ENCODE peak calls at places on chromosomes 16 and 17, in five cellular contexts. One of them, this sample, is unnamed.

GRCh38 chr16:66164581-66164980 is 201.9 kb upstream of the CDH5 start:
- DNase-seq in upper lobe of left lung: no peak
- DNase-seq in stimulated activated naive CD8-positive, alpha-beta T cell treated with anti-CD3 and anti-CD28 coated beads, Interleukin-15, Interleukin-2, amounts not matched to agents 100 U/mL and 50 U/mL, for 24 hours: no peak
- DNase-seq in NCI-H1694: no peak
- DNase-seq in coronary artery: no peak
- DNase-seq in this sample: no peak

GRCh38 chr16:64225696-64226095 is 896.2 kb downstream of the CDH11 start:
- DNase-seq in upper lobe of left lung: no peak
- DNase-seq in stimulated activated naive CD8-positive, alpha-beta T cell treated with anti-CD3 and anti-CD28 coated beads, Interleukin-15, Interleukin-2, amounts not matched to agents 100 U/mL and 50 U/mL, for 24 hours: no peak
- DNase-seq in NCI-H1694: no peak
- DNase-seq in coronary artery: no peak
- DNase-seq in this sample: no peak

GRCh38 chr16:85206472-85207356 is 94.4 kb upstream of the CIBAR2 start:
- DNase-seq in upper lobe of left lung: peak; percentile 89
- DNase-seq in stimulated activated naive CD8-positive, alpha-beta T cell treated with anti-CD3 and anti-CD28 coated beads, Interleukin-15, Interleukin-2, amounts not matched to agents 100 U/mL and 50 U/mL, for 24 hours: no peak
- DNase-seq in NCI-H1694: no peak
- DNase-seq in coronary artery: no peak
- DNase-seq in this sample: no peak

GRCh38 chr16:3092501-3092991 is 6.5 kb downstream of the ZSCAN10 start:
- DNase-seq in upper lobe of left lung: no peak
- DNase-seq in stimulated activated naive CD8-positive, alpha-beta T cell treated with anti-CD3 and anti-CD28 coated beads, Interleukin-15, Interleukin-2, amounts not matched to agents 100 U/mL and 50 U/mL, for 24 hours: no peak
- DNase-seq in NCI-H1694: no peak
- DNase-seq in coronary artery: no peak
- DNase-seq in this sample: no peak

GRCh38 chr17:72381597-72382397 is 261.0 kb downstream of the SOX9 start:
- DNase-seq in upper lobe of left lung: no peak
- DNase-seq in stimulated activated naive CD8-positive, alpha-beta T cell treated with anti-CD3 and anti-CD28 coated beads, Interleukin-15, Interleukin-2, amounts not matched to agents 100 U/mL and 50 U/mL, for 24 hours: no peak
- DNase-seq in NCI-H1694: no peak
- DNase-seq in coronary artery: no peak
- DNase-seq in this sample: no peak

GRCh38 chr17:4693416-4693815 is 10.5 kb downstream of the PELP1 start:
- DNase-seq in upper lobe of left lung: no peak
- DNase-seq in stimulated activated naive CD8-positive, alpha-beta T cell treated with anti-CD3 and anti-CD28 coated beads, Interleukin-15, Interleukin-2, amounts not matched to agents 100 U/mL and 50 U/mL, for 24 hours: no peak
- DNase-seq in NCI-H1694: no peak
- DNase-seq in coronary artery: no peak
- DNase-seq in this sample: no peak

GRCh38 chr16:3456374-3456773 is 12.9 kb downstream of the NAA60 start:
- DNase-seq in upper lobe of left lung: no peak
- DNase-seq in stimulated activated naive CD8-positive, alpha-beta T cell treated with anti-CD3 and anti-CD28 coated beads, Interleukin-15, Interleukin-2, amounts not matched to agents 100 U/mL and 50 U/mL, for 24 hours: no peak
- DNase-seq in NCI-H1694: no peak
- DNase-seq in coronary artery: no peak
- DNase-seq in this sample: no peak

GRCh38 chr17:81335388-81336157 is 40.5 kb upstream of the SLC38A10 start:
- DNase-seq in upper lobe of left lung: peak; percentile 79
- DNase-seq in stimulated activated naive CD8-positive, alpha-beta T cell treated with anti-CD3 and anti-CD28 coated beads, Interleukin-15, Interleukin-2, amounts not matched to agents 100 U/mL and 50 U/mL, for 24 hours: no peak
- DNase-seq in NCI-H1694: no peak
- DNase-seq in coronary artery: no peak
- DNase-seq in this sample: no peak

GRCh38 chr16:86532526-86532815 is 22.1 kb downstream of the FOXF1 start:
- DNase-seq in upper lobe of left lung: no peak
- DNase-seq in stimulated activated naive CD8-positive, alpha-beta T cell treated with anti-CD3 and anti-CD28 coated beads, Interleukin-15, Interleukin-2, amounts not matched to agents 100 U/mL and 50 U/mL, for 24 hours: no peak
- DNase-seq in NCI-H1694: no peak
- DNase-seq in coronary artery: no peak
- DNase-seq in this sample: no peak

GRCh38 chr17:65542595-65542994 is 18.9 kb downstream of the AXIN2 start:
- DNase-seq in upper lobe of left lung: no peak
- DNase-seq in stimulated activated naive CD8-positive, alpha-beta T cell treated with anti-CD3 and anti-CD28 coated beads, Interleukin-15, Interleukin-2, amounts not matched to agents 100 U/mL and 50 U/mL, for 24 hours: no peak
- DNase-seq in NCI-H1694: no peak
- DNase-seq in coronary artery: no peak
- DNase-seq in this sample: no peak

GRCh38 chr17:4740584-4740983 is 856 bp upstream of the CXCL16 start:
- DNase-seq in upper lobe of left lung: peak; percentile 45
- DNase-seq in stimulated activated naive CD8-positive, alpha-beta T cell treated with anti-CD3 and anti-CD28 coated beads, Interleukin-15, Interleukin-2, amounts not matched to agents 100 U/mL and 50 U/mL, for 24 hours: no peak
- DNase-seq in NCI-H1694: no peak
- DNase-seq in coronary artery: no peak
- DNase-seq in this sample: no peak

GRCh38 chr17:79251824-79252223 is 177.2 kb downstream of the ENGASE start:
- DNase-seq in upper lobe of left lung: no peak
- DNase-seq in stimulated activated naive CD8-positive, alpha-beta T cell treated with anti-CD3 and anti-CD28 coated beads, Interleukin-15, Interleukin-2, amounts not matched to agents 100 U/mL and 50 U/mL, for 24 hours: no peak
- DNase-seq in NCI-H1694: no peak
- DNase-seq in coronary artery: no peak
- DNase-seq in this sample: no peak

GRCh38 chr16:81337097-81337496 is 22.3 kb downstream of the GAN start:
- DNase-seq in upper lobe of left lung: no peak
- DNase-seq in stimulated activated naive CD8-positive, alpha-beta T cell treated with anti-CD3 and anti-CD28 coated beads, Interleukin-15, Interleukin-2, amounts not matched to agents 100 U/mL and 50 U/mL, for 24 hours: no peak
- DNase-seq in NCI-H1694: no peak
- DNase-seq in coronary artery: no peak
- DNase-seq in this sample: no peak

GRCh38 chr16:58652741-58653140 is 23.1 kb upstream of the CNOT1 start:
- DNase-seq in upper lobe of left lung: no peak
- DNase-seq in stimulated activated naive CD8-positive, alpha-beta T cell treated with anti-CD3 and anti-CD28 coated beads, Interleukin-15, Interleukin-2, amounts not matched to agents 100 U/mL and 50 U/mL, for 24 hours: no peak
- DNase-seq in NCI-H1694: no peak
- DNase-seq in coronary artery: no peak
- DNase-seq in this sample: no peak

GRCh38 chr17:47192549-47192948 is 3.5 kb upstream of the CDC27 start:
- DNase-seq in upper lobe of left lung: no peak
- DNase-seq in stimulated activated naive CD8-positive, alpha-beta T cell treated with anti-CD3 and anti-CD28 coated beads, Interleukin-15, Interleukin-2, amounts not matched to agents 100 U/mL and 50 U/mL, for 24 hours: no peak
- DNase-seq in NCI-H1694: no peak
- DNase-seq in coronary artery: no peak
- DNase-seq in this sample: no peak

GRCh38 chr17:44203731-44204452 is 4.2 kb upstream of the ATXN7L3 start:
- DNase-seq in upper lobe of left lung: no peak
- DNase-seq in stimulated activated naive CD8-positive, alpha-beta T cell treated with anti-CD3 and anti-CD28 coated beads, Interleukin-15, Interleukin-2, amounts not matched to agents 100 U/mL and 50 U/mL, for 24 hours: peak; percentile 74
- DNase-seq in NCI-H1694: peak; percentile 80
- DNase-seq in coronary artery: no peak
- DNase-seq in this sample: no peak

GRCh38 chr17:70054961-70055360 is 20.1 kb upstream of the KCNJ16 start:
- DNase-seq in upper lobe of left lung: no peak
- DNase-seq in stimulated activated naive CD8-positive, alpha-beta T cell treated with anti-CD3 and anti-CD28 coated beads, Interleukin-15, Interleukin-2, amounts not matched to agents 100 U/mL and 50 U/mL, for 24 hours: no peak
- DNase-seq in NCI-H1694: no peak
- DNase-seq in coronary artery: no peak
- DNase-seq in this sample: no peak

GRCh38 chr17:1029196-1029911 is 32.4 kb downstream of the TIMM22 start:
- DNase-seq in upper lobe of left lung: no peak
- DNase-seq in stimulated activated naive CD8-positive, alpha-beta T cell treated with anti-CD3 and anti-CD28 coated beads, Interleukin-15, Interleukin-2, amounts not matched to agents 100 U/mL and 50 U/mL, for 24 hours: no peak
- DNase-seq in NCI-H1694: no peak
- DNase-seq in coronary artery: no peak
- DNase-seq in this sample: no peak

GRCh38 chr16:67663151-67663876 is 2.6 kb downstream of the PARD6A start:
- DNase-seq in upper lobe of left lung: peak; percentile 80
- DNase-seq in stimulated activated naive CD8-positive, alpha-beta T cell treated with anti-CD3 and anti-CD28 coated beads, Interleukin-15, Interleukin-2, amounts not matched to agents 100 U/mL and 50 U/mL, for 24 hours: peak; percentile 58
- DNase-seq in NCI-H1694: no peak
- DNase-seq in coronary artery: no peak
- DNase-seq in this sample: no peak

GRCh38 chr17:65017375-65017774 is 39.2 kb downstream of the GNA13 start:
- DNase-seq in upper lobe of left lung: no peak
- DNase-seq in stimulated activated naive CD8-positive, alpha-beta T cell treated with anti-CD3 and anti-CD28 coated beads, Interleukin-15, Interleukin-2, amounts not matched to agents 100 U/mL and 50 U/mL, for 24 hours: no peak
- DNase-seq in NCI-H1694: no peak
- DNase-seq in coronary artery: no peak
- DNase-seq in this sample: no peak

GRCh38 chr17:58388302-58389190 is 28.8 kb downstream of the RNF43 start:
- DNase-seq in upper lobe of left lung: no peak
- DNase-seq in stimulated activated naive CD8-positive, alpha-beta T cell treated with anti-CD3 and anti-CD28 coated beads, Interleukin-15, Interleukin-2, amounts not matched to agents 100 U/mL and 50 U/mL, for 24 hours: no peak
- DNase-seq in NCI-H1694: no peak
- DNase-seq in coronary artery: no peak
- DNase-seq in this sample: no peak

GRCh38 chr16:82699711-82700495 is 73.1 kb downstream of the CDH13 start:
- DNase-seq in upper lobe of left lung: no peak
- DNase-seq in stimulated activated naive CD8-positive, alpha-beta T cell treated with anti-CD3 and anti-CD28 coated beads, Interleukin-15, Interleukin-2, amounts not matched to agents 100 U/mL and 50 U/mL, for 24 hours: no peak
- DNase-seq in NCI-H1694: no peak
- DNase-seq in coronary artery: no peak
- DNase-seq in this sample: no peak

GRCh38 chr17:61547113-61547512 is 43.9 kb downstream of the NACA2 start:
- DNase-seq in upper lobe of left lung: no peak
- DNase-seq in stimulated activated naive CD8-positive, alpha-beta T cell treated with anti-CD3 and anti-CD28 coated beads, Interleukin-15, Interleukin-2, amounts not matched to agents 100 U/mL and 50 U/mL, for 24 hours: no peak
- DNase-seq in NCI-H1694: no peak
- DNase-seq in coronary artery: no peak
- DNase-seq in this sample: no peak

GRCh38 chr16:12818331-12818730 is 14.6 kb upstream of the CPPED1 start:
- DNase-seq in upper lobe of left lung: no peak
- DNase-seq in stimulated activated naive CD8-positive, alpha-beta T cell treated with anti-CD3 and anti-CD28 coated beads, Interleukin-15, Interleukin-2, amounts not matched to agents 100 U/mL and 50 U/mL, for 24 hours: no peak
- DNase-seq in NCI-H1694: no peak
- DNase-seq in coronary artery: no peak
- DNase-seq in this sample: no peak

GRCh38 chr16:81940781-81941560 is 70.3 kb downstream of the SDR42E1 start:
- DNase-seq in upper lobe of left lung: no peak
- DNase-seq in stimulated activated naive CD8-positive, alpha-beta T cell treated with anti-CD3 and anti-CD28 coated beads, Interleukin-15, Interleukin-2, amounts not matched to agents 100 U/mL and 50 U/mL, for 24 hours: peak; percentile 7
- DNase-seq in NCI-H1694: peak; percentile 3
- DNase-seq in coronary artery: no peak
- DNase-seq in this sample: no peak

GRCh38 chr17:32852811-32853210 is 24.1 kb downstream of the MYO1D start:
- DNase-seq in upper lobe of left lung: no peak
- DNase-seq in stimulated activated naive CD8-positive, alpha-beta T cell treated with anti-CD3 and anti-CD28 coated beads, Interleukin-15, Interleukin-2, amounts not matched to agents 100 U/mL and 50 U/mL, for 24 hours: no peak
- DNase-seq in NCI-H1694: no peak
- DNase-seq in coronary artery: no peak
- DNase-seq in this sample: no peak

GRCh38 chr16:12025472-12025871 is 48.9 kb downstream of the SNX29 start:
- DNase-seq in upper lobe of left lung: no peak
- DNase-seq in stimulated activated naive CD8-positive, alpha-beta T cell treated with anti-CD3 and anti-CD28 coated beads, Interleukin-15, Interleukin-2, amounts not matched to agents 100 U/mL and 50 U/mL, for 24 hours: no peak
- DNase-seq in NCI-H1694: no peak
- DNase-seq in coronary artery: no peak
- DNase-seq in this sample: no peak

GRCh38 chr17:50210249-50211225 is 9.1 kb upstream of the COL1A1 start:
- DNase-seq in upper lobe of left lung: peak; percentile 65
- DNase-seq in stimulated activated naive CD8-positive, alpha-beta T cell treated with anti-CD3 and anti-CD28 coated beads, Interleukin-15, Interleukin-2, amounts not matched to agents 100 U/mL and 50 U/mL, for 24 hours: no peak
- DNase-seq in NCI-H1694: no peak
- DNase-seq in coronary artery: peak; percentile 95
- DNase-seq in this sample: peak; percentile 77

GRCh38 chr16:78630102-78630501 is 530.6 kb downstream of the WWOX start:
- DNase-seq in upper lobe of left lung: no peak
- DNase-seq in stimulated activated naive CD8-positive, alpha-beta T cell treated with anti-CD3 and anti-CD28 coated beads, Interleukin-15, Interleukin-2, amounts not matched to agents 100 U/mL and 50 U/mL, for 24 hours: no peak
- DNase-seq in NCI-H1694: no peak
- DNase-seq in coronary artery: no peak
- DNase-seq in this sample: no peak

GRCh38 chr16:35011-35775 is 18.2 kb downstream of the POLR3K start:
- DNase-seq in upper lobe of left lung: peak; percentile 77
- DNase-seq in stimulated activated naive CD8-positive, alpha-beta T cell treated with anti-CD3 and anti-CD28 coated beads, Interleukin-15, Interleukin-2, amounts not matched to agents 100 U/mL and 50 U/mL, for 24 hours: peak; percentile 5
- DNase-seq in NCI-H1694: no peak
- DNase-seq in coronary artery: no peak
- DNase-seq in this sample: no peak

GRCh38 chr17:39972271-39972670 is 8.3 kb upstream of the PSMD3 start:
- DNase-seq in upper lobe of left lung: no peak
- DNase-seq in stimulated activated naive CD8-positive, alpha-beta T cell treated with anti-CD3 and anti-CD28 coated beads, Interleukin-15, Interleukin-2, amounts not matched to agents 100 U/mL and 50 U/mL, for 24 hours: no peak
- DNase-seq in NCI-H1694: no peak
- DNase-seq in coronary artery: no peak
- DNase-seq in this sample: no peak

GRCh38 chr16:49120631-49121030 is 161.0 kb downstream of the CBLN1 start:
- DNase-seq in upper lobe of left lung: no peak
- DNase-seq in stimulated activated naive CD8-positive, alpha-beta T cell treated with anti-CD3 and anti-CD28 coated beads, Interleukin-15, Interleukin-2, amounts not matched to agents 100 U/mL and 50 U/mL, for 24 hours: no peak
- DNase-seq in NCI-H1694: no peak
- DNase-seq in coronary artery: no peak
- DNase-seq in this sample: no peak

GRCh38 chr16:66324785-66325184 is 41.7 kb upstream of the CDH5 start:
- DNase-seq in upper lobe of left lung: peak; percentile 27
- DNase-seq in stimulated activated naive CD8-positive, alpha-beta T cell treated with anti-CD3 and anti-CD28 coated beads, Interleukin-15, Interleukin-2, amounts not matched to agents 100 U/mL and 50 U/mL, for 24 hours: peak; percentile 5
- DNase-seq in NCI-H1694: peak; percentile 64
- DNase-seq in coronary artery: no peak
- DNase-seq in this sample: no peak

GRCh38 chr16:88327566-88328312 is 55.0 kb upstream of the ZNF469 start:
- DNase-seq in upper lobe of left lung: peak; percentile 64
- DNase-seq in stimulated activated naive CD8-positive, alpha-beta T cell treated with anti-CD3 and anti-CD28 coated beads, Interleukin-15, Interleukin-2, amounts not matched to agents 100 U/mL and 50 U/mL, for 24 hours: no peak
- DNase-seq in NCI-H1694: no peak
- DNase-seq in coronary artery: no peak
- DNase-seq in this sample: no peak

This sample was measured in omental fat pad.